ENCODE peak calls at places on chromosomes 11 and 22, in seven cellular contexts. One of them, this sample, is unnamed.

GRCh38 chr11:14309425-14310192 is 49.4 kb downstream of the RRAS2 start:
- DNase-seq in IMR-90: no peak
- DNase-seq in H9: no peak
- DNase-seq in neuronal stem cell: no peak
- DNase-seq in H1: no peak
- DNase-seq in mesendoderm: no peak
- DNase-seq in trophoblast cell: no peak
- DNase-seq in this sample: no peak

GRCh38 chr11:103907548-103908455 is 128.6 kb upstream of the DDI1 start:
- DNase-seq in IMR-90: peak
- DNase-seq in H9: no peak
- DNase-seq in neuronal stem cell: no peak
- DNase-seq in H1: no peak
- DNase-seq in mesendoderm: no peak
- DNase-seq in trophoblast cell: no peak
- DNase-seq in this sample: peak

GRCh38 chr22:46654426-46654825 is 34.2 kb downstream of the GRAMD4 start:
- DNase-seq in IMR-90: no peak
- DNase-seq in H9: no peak
- DNase-seq in neuronal stem cell: no peak
- DNase-seq in H1: no peak
- DNase-seq in mesendoderm: no peak
- DNase-seq in trophoblast cell: no peak
- DNase-seq in this sample: no peak

GRCh38 chr11:31974737-31975136 is 116.1 kb upstream of the RCN1 start:
- DNase-seq in IMR-90: peak
- DNase-seq in H9: no peak
- DNase-seq in neuronal stem cell: no peak
- DNase-seq in H1: no peak
- DNase-seq in mesendoderm: no peak
- DNase-seq in trophoblast cell: no peak
- DNase-seq in this sample: no peak

GRCh38 chr11:60978546-60979380 is 7.3 kb downstream of the CD6 start:
- DNase-seq in IMR-90: no peak
- DNase-seq in H9: no peak
- DNase-seq in neuronal stem cell: no peak
- DNase-seq in H1: no peak
- DNase-seq in mesendoderm: no peak
- DNase-seq in trophoblast cell: peak
- DNase-seq in this sample: no peak

GRCh38 chr22:38706101-38706884 is 549 bp downstream of the GTPBP1 start:
- DNase-seq in IMR-90: peak
- DNase-seq in H9: no peak
- DNase-seq in neuronal stem cell: no peak
- DNase-seq in H1: peak
- DNase-seq in mesendoderm: peak
- DNase-seq in trophoblast cell: peak
- DNase-seq in this sample: peak

GRCh38 chr22:41047741-41048140 is 44.7 kb upstream of the EP300 start:
- DNase-seq in IMR-90: peak
- DNase-seq in H9: no peak
- DNase-seq in neuronal stem cell: no peak
- DNase-seq in H1: no peak
- DNase-seq in mesendoderm: no peak
- DNase-seq in trophoblast cell: peak
- DNase-seq in this sample: peak

GRCh38 chr22:40684728-40685127 is 5.4 kb downstream of the MCHR1 start:
- DNase-seq in IMR-90: no peak
- DNase-seq in H9: peak
- DNase-seq in neuronal stem cell: no peak
- DNase-seq in H1: peak
- DNase-seq in mesendoderm: peak
- DNase-seq in trophoblast cell: no peak
- DNase-seq in this sample: no peak

GRCh38 chr11:3207530-3208189 is 11.0 kb downstream of the MRGPRG start:
- DNase-seq in IMR-90: no peak
- DNase-seq in H9: no peak
- DNase-seq in neuronal stem cell: no peak
- DNase-seq in H1: no peak
- DNase-seq in mesendoderm: no peak
- DNase-seq in trophoblast cell: no peak
- DNase-seq in this sample: no peak

GRCh38 chr11:118659314-118659939 is 20.0 kb downstream of the TREH start:
- DNase-seq in IMR-90: peak
- DNase-seq in H9: peak
- DNase-seq in neuronal stem cell: peak
- DNase-seq in H1: peak
- DNase-seq in mesendoderm: peak
- DNase-seq in trophoblast cell: peak
- DNase-seq in this sample: peak

GRCh38 chr22:24728790-24729637 is 45.5 kb downstream of the PIWIL3 start:
- DNase-seq in IMR-90: peak
- DNase-seq in H9: no peak
- DNase-seq in neuronal stem cell: no peak
- DNase-seq in H1: no peak
- DNase-seq in mesendoderm: no peak
- DNase-seq in trophoblast cell: no peak
- DNase-seq in this sample: peak

DNA sequence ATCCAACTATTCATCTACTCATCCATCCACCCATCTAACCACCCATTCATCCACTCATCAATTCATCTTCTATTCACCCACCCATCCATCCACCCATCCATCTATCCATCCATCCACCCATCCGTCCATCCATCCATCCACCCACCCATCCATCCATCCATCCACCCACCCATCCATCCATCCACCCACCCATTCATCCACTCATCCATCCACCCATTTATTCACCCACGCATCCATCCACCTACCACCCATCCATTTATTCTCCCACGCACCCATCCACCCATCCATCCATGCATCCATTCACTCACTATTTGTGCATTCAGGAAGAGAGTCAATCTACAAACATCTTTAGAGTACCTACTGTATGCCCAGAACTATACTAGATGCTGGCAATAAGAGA is 482.3 kb downstream of the NTM start:
- DNase-seq in IMR-90: no peak
- DNase-seq in H9: no peak
- DNase-seq in neuronal stem cell: no peak
- DNase-seq in H1: no peak
- DNase-seq in mesendoderm: no peak
- DNase-seq in trophoblast cell: no peak
- DNase-seq in this sample: no peak
- H2AK5ac ChIP-seq in IMR-90: no peak
- H2AK5ac ChIP-seq in H9: no peak
- H2AK5ac ChIP-seq in neuronal stem cell: no peak
- H2AK5ac ChIP-seq in H1: no peak
- H2AK5ac ChIP-seq in mesendoderm: no peak
- H2AK5ac ChIP-seq in trophoblast cell: no peak
- H2AK5ac ChIP-seq in this sample: no peak

GRCh38 chr22:33400891-33401290 is 342.7 kb upstream of the SYN3 start:
- DNase-seq in IMR-90: no peak
- DNase-seq in H9: no peak
- DNase-seq in neuronal stem cell: no peak
- DNase-seq in H1: no peak
- DNase-seq in mesendoderm: no peak
- DNase-seq in trophoblast cell: no peak
- DNase-seq in this sample: no peak
- H2BK5ac ChIP-seq in IMR-90: no peak
- H2BK5ac ChIP-seq in H9: no peak
- H2BK5ac ChIP-seq in neuronal stem cell: no peak
- H2BK5ac ChIP-seq in H1: no peak
- H2BK5ac ChIP-seq in mesendoderm: no peak
- H2BK5ac ChIP-seq in trophoblast cell: no peak
- H2BK5ac ChIP-seq in this sample: no peak

DNA sequence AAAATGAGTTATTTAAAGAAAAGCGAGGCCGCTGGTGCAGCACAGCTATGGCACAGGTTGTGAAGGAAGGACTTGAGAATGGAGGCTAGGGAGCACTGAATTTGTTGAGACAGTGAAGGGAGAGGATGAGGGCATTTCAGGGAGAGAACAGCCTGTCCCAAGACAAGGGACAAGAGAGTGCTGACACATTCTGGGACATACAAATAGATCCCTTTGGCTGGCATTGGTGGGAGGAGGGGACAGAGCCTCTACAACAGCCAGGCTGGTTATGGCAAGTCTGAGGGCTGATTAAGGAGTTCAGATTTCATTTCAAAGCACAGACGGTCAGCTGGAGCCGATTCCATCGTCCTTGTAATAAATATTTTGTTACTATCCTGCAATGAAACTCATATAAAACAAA is 1.7 kb upstream of the SLC29A2 start:
- DNase-seq in IMR-90: no peak
- DNase-seq in H9: no peak
- DNase-seq in neuronal stem cell: no peak
- DNase-seq in H1: no peak
- DNase-seq in mesendoderm: no peak
- DNase-seq in trophoblast cell: no peak
- DNase-seq in this sample: no peak
- H2AK5ac ChIP-seq in IMR-90: no peak
- H2AK5ac ChIP-seq in H9: no peak
- H2AK5ac ChIP-seq in neuronal stem cell: no peak
- H2AK5ac ChIP-seq in H1: no peak
- H2AK5ac ChIP-seq in mesendoderm: no peak
- H2AK5ac ChIP-seq in trophoblast cell: no peak
- H2AK5ac ChIP-seq in this sample: no peak

DNA sequence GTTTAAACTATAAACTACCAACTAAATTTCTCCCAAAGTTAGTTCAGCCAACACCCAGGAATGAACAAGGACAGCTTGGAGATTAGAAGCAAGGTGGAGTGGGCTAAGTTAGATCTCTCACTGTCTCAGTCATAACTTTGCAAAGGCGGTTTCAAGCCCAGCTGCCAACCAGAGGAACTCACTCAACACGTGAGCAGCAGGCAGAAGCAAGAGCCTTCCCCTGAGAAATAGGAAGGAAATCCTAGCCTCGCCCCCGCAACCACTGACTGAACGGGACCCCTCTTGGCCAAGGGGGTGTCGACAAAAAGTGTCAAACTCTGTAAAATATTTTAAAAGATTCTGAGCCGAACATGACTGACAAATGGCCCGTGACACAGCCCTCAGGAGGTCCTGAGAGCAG is 4.4 kb upstream of the KRTAP5-9 start:
- DNase-seq in IMR-90: no peak
- DNase-seq in H9: no peak
- DNase-seq in neuronal stem cell: no peak
- DNase-seq in H1: no peak
- DNase-seq in mesendoderm: no peak
- DNase-seq in trophoblast cell: no peak
- DNase-seq in this sample: no peak
- H2BK5ac ChIP-seq in IMR-90: no peak
- H2BK5ac ChIP-seq in H9: no peak
- H2BK5ac ChIP-seq in neuronal stem cell: no peak
- H2BK5ac ChIP-seq in H1: no peak
- H2BK5ac ChIP-seq in mesendoderm: no peak
- H2BK5ac ChIP-seq in trophoblast cell: no peak
- H2BK5ac ChIP-seq in this sample: no peak

GRCh38 chr22:45337536-45337935 is 27.8 kb downstream of the FAM118A start:
- DNase-seq in IMR-90: no peak
- DNase-seq in H9: no peak
- DNase-seq in neuronal stem cell: no peak
- DNase-seq in H1: no peak
- DNase-seq in mesendoderm: no peak
- DNase-seq in trophoblast cell: no peak
- DNase-seq in this sample: no peak
- H2AK5ac ChIP-seq in IMR-90: no peak
- H2AK5ac ChIP-seq in H9: no peak
- H2AK5ac ChIP-seq in neuronal stem cell: no peak
- H2AK5ac ChIP-seq in H1: no peak
- H2AK5ac ChIP-seq in mesendoderm: no peak
- H2AK5ac ChIP-seq in trophoblast cell: no peak
- H2AK5ac ChIP-seq in this sample: no peak

GRCh38 chr22:48639896-48640732 is 1187.6 kb downstream of the BRD1 start:
- DNase-seq in IMR-90: no peak
- DNase-seq in H9: no peak
- DNase-seq in neuronal stem cell: no peak
- DNase-seq in H1: no peak
- DNase-seq in mesendoderm: no peak
- DNase-seq in trophoblast cell: no peak
- DNase-seq in this sample: no peak

GRCh38 chr22:48639021-48639795 is 1188.5 kb downstream of the BRD1 start:
- DNase-seq in IMR-90: no peak
- DNase-seq in H9: no peak
- DNase-seq in neuronal stem cell: no peak
- DNase-seq in H1: no peak
- DNase-seq in mesendoderm: no peak
- DNase-seq in trophoblast cell: no peak
- DNase-seq in this sample: no peak

GRCh38 chr22:48642550-48642949 is 1185.1 kb downstream of the BRD1 start:
- DNase-seq in IMR-90: no peak
- DNase-seq in H9: no peak
- DNase-seq in neuronal stem cell: no peak
- DNase-seq in H1: no peak
- DNase-seq in mesendoderm: no peak
- DNase-seq in trophoblast cell: no peak
- DNase-seq in this sample: no peak

GRCh38 chr22:48641906-48642475 is 1185.7 kb downstream of the BRD1 start:
- DNase-seq in IMR-90: no peak
- DNase-seq in H9: no peak
- DNase-seq in neuronal stem cell: no peak
- DNase-seq in H1: no peak
- DNase-seq in mesendoderm: no peak
- DNase-seq in trophoblast cell: no peak
- DNase-seq in this sample: no peak

DNA sequence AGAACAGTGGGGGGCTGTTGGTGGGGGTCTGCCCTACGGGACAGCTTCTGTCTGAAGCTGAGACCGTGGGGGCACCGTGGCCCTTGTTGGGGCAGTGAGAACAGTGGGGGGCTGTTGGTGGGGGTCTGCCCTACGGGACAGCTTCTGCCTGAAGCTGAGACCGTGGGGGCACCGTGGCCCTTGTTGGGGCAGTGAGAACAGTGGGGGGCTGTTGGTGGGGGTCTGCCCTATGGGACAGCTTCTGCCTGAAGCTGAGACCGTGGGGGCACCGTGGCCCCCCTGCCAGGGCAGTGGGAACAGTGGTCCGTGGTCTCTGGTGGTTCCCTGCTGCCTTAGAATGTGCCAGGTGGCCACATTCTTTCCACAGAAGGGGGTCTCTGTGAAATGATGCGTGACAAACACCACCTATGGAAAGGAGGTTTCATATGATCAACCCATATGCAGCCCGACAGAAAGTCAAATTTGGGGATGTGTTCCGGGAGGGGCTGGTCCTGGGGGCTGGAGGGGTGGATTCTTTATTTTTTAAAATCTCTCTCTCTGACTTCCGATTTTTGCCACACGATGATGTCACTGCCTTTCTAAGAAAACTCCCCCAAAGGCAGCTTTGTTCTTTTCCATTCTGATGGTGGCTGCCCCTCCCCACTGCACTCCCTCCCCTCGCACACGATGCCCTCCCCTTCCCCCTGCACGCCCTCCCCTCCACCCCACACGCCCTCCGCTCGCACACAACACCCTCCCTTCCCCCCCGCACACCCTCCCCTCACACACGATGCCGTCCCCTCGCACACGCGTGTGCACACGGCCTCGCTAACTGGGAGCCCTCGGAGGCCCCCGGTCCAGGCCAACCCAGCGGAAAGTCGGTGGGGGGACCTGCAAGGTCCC is 1186.5 kb downstream of the BRD1 start:
- DNase-seq in IMR-90: no peak
- DNase-seq in H9: no peak
- DNase-seq in neuronal stem cell: no peak
- DNase-seq in H1: no peak
- DNase-seq in mesendoderm: no peak
- DNase-seq in trophoblast cell: no peak
- DNase-seq in this sample: no peak
- H2BK5ac ChIP-seq in IMR-90: no peak
- H2BK5ac ChIP-seq in H9: no peak
- H2BK5ac ChIP-seq in neuronal stem cell: no peak
- H2BK5ac ChIP-seq in H1: no peak
- H2BK5ac ChIP-seq in mesendoderm: no peak
- H2BK5ac ChIP-seq in trophoblast cell: no peak
- H2BK5ac ChIP-seq in this sample: no peak

GRCh38 chr22:31561970-31562369 is 65.6 kb downstream of the SFI1 start:
- DNase-seq in IMR-90: no peak
- DNase-seq in H9: no peak
- DNase-seq in neuronal stem cell: no peak
- DNase-seq in H1: no peak
- DNase-seq in mesendoderm: no peak
- DNase-seq in trophoblast cell: no peak
- DNase-seq in this sample: peak
- H2AK5ac ChIP-seq in IMR-90: no peak
- H2AK5ac ChIP-seq in H9: no peak
- H2AK5ac ChIP-seq in neuronal stem cell: no peak
- H2AK5ac ChIP-seq in H1: no peak
- H2AK5ac ChIP-seq in mesendoderm: no peak
- H2AK5ac ChIP-seq in trophoblast cell: no peak
- H2AK5ac ChIP-seq in this sample: no peak

This sample was measured in mesenchymal stem cell.